ENCODE peak calls at places on chromosomes 16 and 17, in five cellular contexts. P is fibroblast of mammary gland; I is cardiac fibroblast; M is mesendoderm; Y is CD8-positive, alpha-beta memory T cell. K is an unnamed sample.

GRCh38 chr17:37045271-37045946 is 96.7 kb downstream of the AATF start:
- DNase-seq in P (no peak), I (no peak), M (no peak), Y (no peak), K (no peak)

GRCh38 chr17:76204277-76204676 is 36.0 kb downstream of the RNF157 start:
- DNase-seq in P (peak), I (peak), M (no peak), Y (no peak), K (no peak)

GRCh38 chr17:55430531-55431228 is 9.0 kb upstream of the MMD start:
- DNase-seq in P (peak), I (no peak), M (no peak), Y (no peak), K (no peak)

GRCh38 chr16:50282010-50282538 is 15.7 kb downstream of the ADCY7 start:
- DNase-seq in P (peak), I (peak), M (no peak), Y (peak), K (peak)

GRCh38 chr16:68790130-68790761 is 53.1 kb upstream of the TANGO6 start:
- DNase-seq in P (peak), I (peak), M (peak), Y (no peak), K (peak)

GRCh38 chr16:49638696-49639629 is 216.9 kb downstream of the ZNF423 start:
- DNase-seq in P (no peak), I (peak), M (no peak), Y (no peak), K (no peak)

GRCh38 chr17:36066365-36066945 is 2.4 kb downstream of the CCL18 start:
- DNase-seq in P (no peak), I (no peak), M (no peak), Y (peak), K (no peak)

GRCh38 chr16:28277537-28278388 is 14.6 kb upstream of the SBK1 start:
- DNase-seq in P (peak), I (peak), M (peak), Y (peak), K (peak)

GRCh38 chr17:81164464-81165245 is 652 bp upstream of the PVALEF start:
- DNase-seq in P (no peak), I (no peak), M (no peak), Y (no peak), K (peak)

GRCh38 chr17:40069751-40070643 is 7.2 kb downstream of the THRA start:
- DNase-seq in P (peak), I (peak), M (no peak), Y (peak), K (peak)

GRCh38 chr16:68227183-68227793 is 8.6 kb downstream of the ESRP2 start:
- DNase-seq in P (no peak), I (no peak), M (no peak), Y (no peak), K (no peak)

GRCh38 chr16:52498640-52499039 is 48.3 kb downstream of the TOX3 start:
- DNase-seq in P (no peak), I (no peak), M (peak), Y (no peak), K (no peak)

GRCh38 chr16:51701025-51701424 is 550.0 kb upstream of the SALL1 start:
- DNase-seq in P (no peak), I (no peak), M (no peak), Y (no peak), K (no peak)

GRCh38 chr17:16033729-16034349 is 34.2 kb downstream of the TTC19 start:
- DNase-seq in P (no peak), I (no peak), M (no peak), Y (no peak), K (no peak)

K was measured in thyroid gland.